ENCODE peak calls at places on chromosomes 4 and X, in five cellular contexts. One of them, this sample, is unnamed.

GRCh38 chrX:68462197-68462596 is 28.9 kb upstream of the OPHN1 start:
- DNase-seq in tibial nerve: no peak
- DNase-seq in PC-9: no peak
- DNase-seq in tibial artery: no peak
- DNase-seq in A549: no peak
- DNase-seq in this sample: peak

GRCh38 chr4:98929341-98930267 is 671 bp upstream of the EIF4E start:
- DNase-seq in tibial nerve: peak
- DNase-seq in PC-9: peak
- DNase-seq in tibial artery: peak
- DNase-seq in A549: peak
- DNase-seq in this sample: peak

GRCh38 chr4:84051728-84052127 is 447.4 kb downstream of the NKX6-1 start:
- DNase-seq in tibial nerve: no peak
- DNase-seq in PC-9: no peak
- DNase-seq in tibial artery: no peak
- DNase-seq in A549: no peak
- DNase-seq in this sample: no peak

GRCh38 chr4:123811763-123812390 is 415.3 kb downstream of the SPRY1 start:
- DNase-seq in tibial nerve: no peak
- DNase-seq in PC-9: no peak
- DNase-seq in tibial artery: no peak
- DNase-seq in A549: no peak
- DNase-seq in this sample: no peak

GRCh38 chr4:143089847-143090246 is 94.9 kb upstream of the USP38 start:
- DNase-seq in tibial nerve: no peak
- DNase-seq in PC-9: no peak
- DNase-seq in tibial artery: no peak
- DNase-seq in A549: no peak
- DNase-seq in this sample: no peak

GRCh38 chr4:30719363-30720020 is 677 bp upstream of the PCDH7 start:
- DNase-seq in tibial nerve: no peak
- DNase-seq in PC-9: peak
- DNase-seq in tibial artery: peak
- DNase-seq in A549: peak
- DNase-seq in this sample: peak

GRCh38 chrX:68754406-68754805 is 74.4 kb upstream of the EFNB1 start:
- DNase-seq in tibial nerve: no peak
- DNase-seq in PC-9: no peak
- DNase-seq in tibial artery: no peak
- DNase-seq in A549: no peak
- DNase-seq in this sample: no peak

GRCh38 chrX:121876316-121876715 is 828.9 kb downstream of the GLUD2 start:
- DNase-seq in tibial nerve: no peak
- DNase-seq in PC-9: no peak
- DNase-seq in tibial artery: no peak
- DNase-seq in A549: no peak
- DNase-seq in this sample: no peak

GRCh38 chr4:182918044-182918607 is 940 bp upstream of the DCTD start:
- DNase-seq in tibial nerve: no peak
- DNase-seq in PC-9: no peak
- DNase-seq in tibial artery: no peak
- DNase-seq in A549: no peak
- DNase-seq in this sample: no peak
- H3K4me3 ChIP-seq in tibial nerve: peak
- H3K4me3 ChIP-seq in PC-9: peak
- H3K4me3 ChIP-seq in tibial artery: peak
- H3K4me3 ChIP-seq in A549: peak
- H3K4me3 ChIP-seq in this sample: peak

DNA sequence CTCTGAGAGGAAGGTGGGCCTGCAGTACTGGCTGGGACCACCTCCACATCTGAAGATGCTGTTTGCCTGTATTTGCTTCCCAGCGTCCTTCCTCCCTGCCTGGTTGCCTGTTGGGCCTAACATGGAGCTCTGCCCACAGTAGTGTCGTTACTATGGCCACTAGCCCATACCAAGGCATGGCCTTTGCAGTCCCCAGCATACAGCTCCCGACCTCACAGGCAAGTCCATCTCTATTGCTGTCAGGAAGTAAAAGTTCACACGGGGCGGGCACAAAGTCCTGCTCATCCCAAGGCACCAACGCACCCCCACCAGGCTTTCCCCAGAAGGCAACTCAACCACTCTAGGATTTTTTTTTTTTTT is 71.6 kb downstream of the MAML3 start:
- DNase-seq in tibial nerve: no peak
- DNase-seq in PC-9: no peak
- DNase-seq in tibial artery: no peak
- DNase-seq in A549: no peak
- DNase-seq in this sample: no peak
- TF ChIP-seq CTCF in tibial nerve: no peak
- TF ChIP-seq CTCF in PC-9: no peak
- TF ChIP-seq CTCF in tibial artery: no peak
- TF ChIP-seq CTCF in A549: no peak
- TF ChIP-seq CTCF in this sample: no peak

DNA sequence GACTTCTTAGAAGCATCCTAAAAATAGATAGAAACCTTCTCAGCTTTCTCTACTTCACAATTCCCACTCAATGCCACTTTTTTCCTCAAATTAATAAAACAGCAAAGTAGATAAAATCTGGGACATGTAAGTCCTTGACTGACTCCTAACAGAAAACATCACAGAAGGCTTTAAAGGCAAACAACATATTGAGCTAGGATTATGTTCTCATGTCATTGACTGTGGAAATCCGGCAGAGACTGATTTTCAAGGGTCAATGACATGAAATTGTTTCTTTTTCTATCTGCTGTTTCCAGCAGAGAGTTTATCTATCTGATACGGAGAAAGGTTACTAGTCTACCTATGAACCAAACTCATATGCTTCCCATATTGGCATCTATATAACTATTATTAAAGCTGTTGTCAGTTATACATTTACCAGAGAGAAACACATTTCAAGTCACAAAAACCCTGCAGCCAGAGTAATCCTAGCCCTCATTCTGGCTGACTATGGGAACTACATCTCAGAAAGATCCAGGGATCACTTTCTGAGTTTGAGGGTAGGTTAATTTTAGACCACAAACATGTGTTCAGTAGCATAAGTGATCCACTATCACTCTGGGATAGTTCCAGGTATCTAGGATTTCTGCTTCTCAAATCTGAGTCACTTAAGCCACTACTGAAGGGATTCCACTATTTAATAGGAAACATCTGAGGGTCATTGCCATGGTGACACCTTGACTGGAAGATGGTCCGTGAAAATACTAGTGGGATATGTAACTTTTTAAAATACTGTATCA is 147.6 kb downstream of the PPP3CA start:
- DNase-seq in tibial nerve: no peak
- DNase-seq in PC-9: no peak
- DNase-seq in tibial artery: no peak
- DNase-seq in A549: peak
- DNase-seq in this sample: peak
- H3K27ac ChIP-seq in tibial nerve: no peak
- H3K27ac ChIP-seq in PC-9: no peak
- H3K27ac ChIP-seq in tibial artery: no peak
- H3K27ac ChIP-seq in A549: peak
- H3K27ac ChIP-seq in this sample: peak

GRCh38 chr4:106353786-106354185 is 14.8 kb downstream of the GIMD1 start:
- DNase-seq in tibial nerve: no peak
- DNase-seq in PC-9: no peak
- DNase-seq in tibial artery: no peak
- DNase-seq in A549: no peak
- DNase-seq in this sample: no peak
- H3K4me3 ChIP-seq in tibial nerve: no peak
- H3K4me3 ChIP-seq in PC-9: no peak
- H3K4me3 ChIP-seq in tibial artery: no peak
- H3K4me3 ChIP-seq in A549: no peak
- H3K4me3 ChIP-seq in this sample: no peak

GRCh38 chr4:49032440-49033161 is 46.5 kb downstream of the CWH43 start:
- DNase-seq in tibial nerve: no peak
- DNase-seq in PC-9: peak
- DNase-seq in tibial artery: no peak
- DNase-seq in A549: peak
- DNase-seq in this sample: peak
- TF ChIP-seq CTCF in tibial nerve: peak
- TF ChIP-seq CTCF in PC-9: peak
- TF ChIP-seq CTCF in tibial artery: no peak
- TF ChIP-seq CTCF in A549: peak
- TF ChIP-seq CTCF in this sample: peak

This sample was measured in brain microvascular endothelial cell.